ENCODE peak calls at places on chromosome 17, in seven cellular contexts. H, D, N, W, M, I and X are unnamed samples.

GRCh38 chr17:51263001-51263400 is 2.7 kb downstream of the UTP18 start:
- DNase-seq in H (no peak), D (no peak), N (no peak), W (no peak), M (no peak), I (no peak), X (no peak)

GRCh38 chr17:57707892-57708291 is 37.2 kb downstream of the CCDC182 start:
- DNase-seq in H (no peak), D (no peak), N (peak), W (no peak), M (peak), I (no peak), X (no peak)

GRCh38 chr17:80219013-80219776 is 938 bp downstream of the SGSH start:
- DNase-seq in H (no peak), D (peak), N (peak), W (peak), M (peak), I (peak), X (peak)

GRCh38 chr17:61442878-61443474 is 9.2 kb upstream of the TBX4 start:
- DNase-seq in H (no peak), D (no peak), N (peak), W (no peak), M (no peak), I (no peak), X (no peak)

GRCh38 chr17:73546770-73547345 is 97.4 kb downstream of the SDK2 start:
- DNase-seq in H (no peak), D (no peak), N (no peak), W (peak), M (peak), I (no peak), X (peak)

GRCh38 chr17:5468075-5468473 is 708 bp downstream of the DHX33 start:
- DNase-seq in H (no peak), D (no peak), N (no peak), W (no peak), M (peak), I (no peak), X (no peak)

GRCh38 chr17:49497147-49498036 is 2.3 kb downstream of the NGFR start:
- DNase-seq in H (no peak), D (peak), N (no peak), W (no peak), M (peak), I (peak), X (no peak)

GRCh38 chr17:2042355-2042929 is 620 bp downstream of the OVCA2 start:
- DNase-seq in H (no peak), D (no peak), N (no peak), W (peak), M (peak), I (no peak), X (no peak)

GRCh38 chr17:38748329-38749221 is at the start of gene PCGF2:
- DNase-seq in H (no peak), D (peak), N (peak), W (peak), M (peak), I (peak), X (no peak)
- H3K27ac ChIP-seq in H (peak), D (peak), N (peak), W (peak), M (peak), I (peak), X (no peak)

GRCh38 chr17:41971721-41972523 is 5.3 kb downstream of the CNP start:
- DNase-seq in H (no peak), D (no peak), N (no peak), W (no peak), M (no peak), I (no peak), X (no peak)

GRCh38 chr17:41973457-41973856 is 6.9 kb downstream of the CNP start:
- DNase-seq in H (no peak), D (no peak), N (no peak), W (no peak), M (no peak), I (no peak), X (no peak)

GRCh38 chr17:41974031-41974430 is 7.4 kb downstream of the CNP start:
- DNase-seq in H (no peak), D (no peak), N (no peak), W (no peak), M (no peak), I (no peak), X (no peak)

GRCh38 chr17:41974658-41975057 is 8.1 kb downstream of the CNP start:
- DNase-seq in H (no peak), D (no peak), N (no peak), W (no peak), M (no peak), I (no peak), X (no peak)

GRCh38 chr17:41972571-41973411 is 6.2 kb downstream of the CNP start:
- DNase-seq in H (no peak), D (no peak), N (no peak), W (peak), M (no peak), I (no peak), X (no peak)
- TF ChIP-seq POLR2AphosphoS5 in H (peak), D (no peak), N (no peak), W (peak), M (no peak), I (no peak), X (peak)

GRCh38 chr17:32289454-32289853 is 23.8 kb downstream of the RHBDL3 start:
- DNase-seq in H (no peak), D (no peak), N (no peak), W (no peak), M (peak), I (no peak), X (no peak)
- H3K27ac ChIP-seq in H (no peak), D (no peak), N (no peak), W (no peak), M (peak), I (no peak), X (no peak)

GRCh38 chr17:43010667-43011308 is 4.2 kb downstream of the IFI35 start:
- DNase-seq in H (no peak), D (no peak), N (no peak), W (no peak), M (no peak), I (no peak), X (no peak)

GRCh38 chr17:43003542-43004172 is 2.9 kb upstream of the IFI35 start:
- DNase-seq in H (no peak), D (no peak), N (no peak), W (no peak), M (peak), I (no peak), X (no peak)

GRCh38 chr17:43011728-43012472 is 5.3 kb downstream of the IFI35 start:
- DNase-seq in H (no peak), D (no peak), N (no peak), W (no peak), M (no peak), I (no peak), X (no peak)

DNA sequence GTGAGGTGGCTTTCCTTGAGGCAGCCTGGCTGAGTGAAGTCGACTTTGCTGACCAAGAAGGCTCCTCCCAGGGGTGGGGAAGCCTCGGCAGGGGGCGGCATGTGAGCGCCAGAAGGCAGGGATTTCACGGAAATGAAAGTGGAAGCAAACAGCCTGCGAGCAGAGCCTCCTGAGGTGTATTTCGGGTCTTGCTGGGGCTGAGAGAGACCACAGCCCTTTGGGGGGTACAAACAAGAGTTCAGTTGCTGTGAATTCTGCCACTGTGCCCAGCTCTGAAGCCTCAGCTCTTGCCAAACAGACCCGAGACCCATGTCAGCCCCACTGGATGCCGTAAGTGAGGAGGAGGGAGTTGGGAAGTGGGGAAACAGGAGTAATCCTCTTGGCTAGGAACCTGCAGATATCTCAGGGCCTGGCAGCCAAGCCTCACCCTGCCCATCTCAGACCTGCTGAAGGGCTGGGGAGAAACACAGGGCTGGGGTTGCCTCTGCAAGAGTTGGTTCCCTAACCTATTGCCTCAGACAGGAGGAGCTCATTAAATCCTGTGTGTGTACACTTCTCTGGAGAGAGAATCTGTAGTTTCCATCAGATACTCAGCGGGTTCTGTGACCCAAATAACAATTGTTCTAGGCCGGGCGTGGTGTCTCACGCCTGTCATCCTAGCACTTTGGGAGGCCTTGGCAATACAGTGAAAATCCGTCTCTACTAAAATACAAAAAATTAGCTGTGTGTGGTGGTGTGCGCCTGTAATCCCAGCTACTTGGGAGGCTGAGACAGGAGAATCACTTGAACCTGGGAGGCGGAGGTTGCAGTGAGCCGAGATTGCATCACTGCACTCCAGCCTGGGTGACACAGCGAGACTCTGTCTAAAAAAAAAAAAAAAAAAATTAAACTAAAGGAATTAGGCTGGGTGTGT is at the start of gene IFI35:
- DNase-seq in H (no peak), D (peak), N (peak), W (peak), M (peak), I (peak), X (no peak)
- TF ChIP-seq POLR2AphosphoS5 in H (peak), D (peak), N (peak), W (peak), M (no peak), I (peak), X (no peak)

GRCh38 chr17:1003633-1003971 is 6.7 kb downstream of the TIMM22 start:
- DNase-seq in H (no peak), D (no peak), N (no peak), W (peak), M (no peak), I (no peak), X (no peak)

GRCh38 chr17:1004769-1005295 is 7.9 kb downstream of the TIMM22 start:
- DNase-seq in H (no peak), D (no peak), N (no peak), W (peak), M (no peak), I (no peak), X (no peak)

GRCh38 chr17:1002771-1003555 is 6.0 kb downstream of the TIMM22 start:
- DNase-seq in H (no peak), D (no peak), N (no peak), W (no peak), M (no peak), I (peak), X (no peak)

GRCh38 chr17:1005361-1005946 is 8.5 kb downstream of the TIMM22 start:
- DNase-seq in H (no peak), D (peak), N (no peak), W (peak), M (no peak), I (peak), X (no peak)

DNA sequence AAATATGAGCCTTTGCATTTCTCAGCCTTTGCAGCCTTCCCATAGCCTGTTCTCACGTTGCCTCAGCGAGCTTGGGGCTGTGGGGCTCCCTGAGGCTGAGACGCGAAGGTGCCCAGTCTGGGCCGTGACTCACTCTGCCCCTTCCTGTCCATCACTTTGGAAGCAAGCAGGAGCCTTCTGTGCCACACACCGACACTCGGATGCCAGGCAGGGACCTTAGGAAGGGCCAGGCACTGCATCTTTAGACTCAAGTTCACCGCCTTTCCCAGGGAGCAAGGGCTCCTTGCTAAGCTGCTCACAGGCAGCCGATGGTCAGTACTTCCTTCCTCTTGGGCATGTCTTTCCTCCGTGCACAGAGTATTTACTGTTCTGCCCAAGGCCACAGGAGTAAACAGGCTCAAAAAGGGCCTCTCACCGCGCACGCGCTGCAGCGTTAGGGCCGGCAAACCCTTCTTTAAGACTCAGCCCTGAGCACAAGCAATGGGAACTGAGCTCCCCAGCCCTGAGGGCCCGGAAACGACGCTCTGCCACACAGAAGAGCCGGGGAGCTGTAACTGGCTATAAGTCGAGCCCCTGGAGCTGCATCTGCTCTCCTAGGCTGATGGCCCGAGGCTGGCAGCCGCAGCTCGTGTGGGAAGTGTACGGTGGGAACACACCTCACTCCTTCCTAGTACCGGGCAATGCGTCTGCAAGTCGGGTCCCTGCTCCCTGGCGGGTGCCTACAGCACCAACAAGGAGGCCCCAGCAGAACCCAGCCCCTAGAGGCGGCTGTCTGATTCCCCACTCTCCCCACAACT is 7.2 kb downstream of the TIMM22 start:
- DNase-seq in H (no peak), D (no peak), N (no peak), W (peak), M (no peak), I (peak), X (no peak)
- H3K27ac ChIP-seq in H (no peak), D (peak), N (peak), W (peak), M (peak), I (peak), X (no peak)